ENCODE peak calls at places on chromosomes 1 and 21, in six cellular contexts. One of them, this sample, is unnamed.

GRCh38 chr1:101918277-101918676 is 78.4 kb downstream of the OLFM3 start:
- DNase-seq in endothelial cell: no peak
- DNase-seq in HFFc6: no peak
- DNase-seq in lung: no peak
- DNase-seq in WTC11: no peak
- DNase-seq in MM.1S: no peak
- DNase-seq in this sample: no peak

GRCh38 chr1:23645338-23645737 is 46.3 kb upstream of the RPL11 start:
- DNase-seq in endothelial cell: no peak
- DNase-seq in HFFc6: no peak
- DNase-seq in lung: no peak
- DNase-seq in WTC11: no peak
- DNase-seq in MM.1S: no peak
- DNase-seq in this sample: no peak

GRCh38 chr1:3551290-3551678 is 60.0 kb downstream of the MEGF6 start:
- DNase-seq in endothelial cell: no peak
- DNase-seq in HFFc6: no peak
- DNase-seq in lung: no peak
- DNase-seq in WTC11: no peak
- DNase-seq in MM.1S: no peak
- DNase-seq in this sample: no peak

GRCh38 chr1:87880747-87881133 is 552.1 kb downstream of the LMO4 start:
- DNase-seq in endothelial cell: no peak
- DNase-seq in HFFc6: peak
- DNase-seq in lung: no peak
- DNase-seq in WTC11: no peak
- DNase-seq in MM.1S: no peak
- DNase-seq in this sample: no peak

GRCh38 chr1:10796029-10796944 is at the start of gene CASZ1:
- DNase-seq in endothelial cell: peak
- DNase-seq in HFFc6: peak
- DNase-seq in lung: peak
- DNase-seq in WTC11: peak
- DNase-seq in MM.1S: no peak
- DNase-seq in this sample: peak

GRCh38 chr1:44326066-44326701 is 28.9 kb downstream of the ERI3 start:
- DNase-seq in endothelial cell: no peak
- DNase-seq in HFFc6: no peak
- DNase-seq in lung: no peak
- DNase-seq in WTC11: no peak
- DNase-seq in MM.1S: no peak
- DNase-seq in this sample: no peak

GRCh38 chr1:245026252-245026651 is 128.5 kb upstream of the KIF26B start:
- DNase-seq in endothelial cell: no peak
- DNase-seq in HFFc6: no peak
- DNase-seq in lung: no peak
- DNase-seq in WTC11: no peak
- DNase-seq in MM.1S: no peak
- DNase-seq in this sample: no peak

GRCh38 chr1:70140343-70140742 is 65.0 kb downstream of the LRRC40 start:
- DNase-seq in endothelial cell: no peak
- DNase-seq in HFFc6: peak
- DNase-seq in lung: no peak
- DNase-seq in WTC11: no peak
- DNase-seq in MM.1S: no peak
- DNase-seq in this sample: no peak

GRCh38 chr1:170978371-170978900 is 43.1 kb downstream of the MROH9 start:
- DNase-seq in endothelial cell: no peak
- DNase-seq in HFFc6: no peak
- DNase-seq in lung: no peak
- DNase-seq in WTC11: no peak
- DNase-seq in MM.1S: no peak
- DNase-seq in this sample: no peak

GRCh38 chr1:63794927-63795326 is 21.1 kb downstream of the ROR1 start:
- DNase-seq in endothelial cell: no peak
- DNase-seq in HFFc6: no peak
- DNase-seq in lung: peak
- DNase-seq in WTC11: peak
- DNase-seq in MM.1S: no peak
- DNase-seq in this sample: no peak

GRCh38 chr1:175197536-175197935 is 5.0 kb upstream of the KIAA0040 start:
- DNase-seq in endothelial cell: no peak
- DNase-seq in HFFc6: peak
- DNase-seq in lung: no peak
- DNase-seq in WTC11: no peak
- DNase-seq in MM.1S: no peak
- DNase-seq in this sample: no peak

GRCh38 chr1:84758968-84759491 is 68.8 kb upstream of the SSX2IP start:
- DNase-seq in endothelial cell: no peak
- DNase-seq in HFFc6: peak
- DNase-seq in lung: no peak
- DNase-seq in WTC11: no peak
- DNase-seq in MM.1S: no peak
- DNase-seq in this sample: no peak

GRCh38 chr1:154689063-154689462 is 81.1 kb upstream of the ADAR start:
- DNase-seq in endothelial cell: no peak
- DNase-seq in HFFc6: no peak
- DNase-seq in lung: no peak
- DNase-seq in WTC11: no peak
- DNase-seq in MM.1S: no peak
- DNase-seq in this sample: no peak

GRCh38 chr1:207487636-207488035 is 8.3 kb upstream of the CR1 start:
- DNase-seq in endothelial cell: no peak
- DNase-seq in HFFc6: no peak
- DNase-seq in lung: no peak
- DNase-seq in WTC11: no peak
- DNase-seq in MM.1S: no peak
- DNase-seq in this sample: no peak

GRCh38 chr1:43716559-43717281 is 9.4 kb downstream of the ST3GAL3 start:
- DNase-seq in endothelial cell: no peak
- DNase-seq in HFFc6: no peak
- DNase-seq in lung: no peak
- DNase-seq in WTC11: no peak
- DNase-seq in MM.1S: no peak
- DNase-seq in this sample: peak

GRCh38 chr1:200173097-200173629 is 145.7 kb downstream of the NR5A2 start:
- DNase-seq in endothelial cell: no peak
- DNase-seq in HFFc6: peak
- DNase-seq in lung: no peak
- DNase-seq in WTC11: no peak
- DNase-seq in MM.1S: no peak
- DNase-seq in this sample: no peak

GRCh38 chr1:70790232-70790923 is 257.2 kb downstream of the PTGER3 start:
- DNase-seq in endothelial cell: no peak
- DNase-seq in HFFc6: no peak
- DNase-seq in lung: no peak
- DNase-seq in WTC11: no peak
- DNase-seq in MM.1S: no peak
- DNase-seq in this sample: no peak

GRCh38 chr1:229557913-229558414 is 543 bp downstream of the ABCB10 start:
- DNase-seq in endothelial cell: peak
- DNase-seq in HFFc6: peak
- DNase-seq in lung: peak
- DNase-seq in WTC11: peak
- DNase-seq in MM.1S: peak
- DNase-seq in this sample: no peak

GRCh38 chr1:43144228-43144627 is 27.9 kb downstream of the EBNA1BP2 start:
- DNase-seq in endothelial cell: no peak
- DNase-seq in HFFc6: no peak
- DNase-seq in lung: no peak
- DNase-seq in WTC11: no peak
- DNase-seq in MM.1S: no peak
- DNase-seq in this sample: no peak

GRCh38 chr1:112576240-112576639 is 42.7 kb downstream of the ST7L start:
- DNase-seq in endothelial cell: no peak
- DNase-seq in HFFc6: no peak
- DNase-seq in lung: no peak
- DNase-seq in WTC11: no peak
- DNase-seq in MM.1S: no peak
- DNase-seq in this sample: no peak

GRCh38 chr1:247291161-247291560 is 35.3 kb downstream of the VN1R5 start:
- DNase-seq in endothelial cell: no peak
- DNase-seq in HFFc6: no peak
- DNase-seq in lung: no peak
- DNase-seq in WTC11: no peak
- DNase-seq in MM.1S: no peak
- DNase-seq in this sample: no peak

GRCh38 chr1:8032351-8032750 is 6.2 kb upstream of the ERRFI1 start:
- DNase-seq in endothelial cell: no peak
- DNase-seq in HFFc6: no peak
- DNase-seq in lung: no peak
- DNase-seq in WTC11: no peak
- DNase-seq in MM.1S: no peak
- DNase-seq in this sample: no peak

GRCh38 chr1:46102769-46103476 is 29.5 kb downstream of the PIK3R3 start:
- DNase-seq in endothelial cell: no peak
- DNase-seq in HFFc6: no peak
- DNase-seq in lung: no peak
- DNase-seq in WTC11: no peak
- DNase-seq in MM.1S: no peak
- DNase-seq in this sample: no peak

GRCh38 chr21:41678016-41678935 is 88.6 kb downstream of the RIPK4 start:
- DNase-seq in endothelial cell: no peak
- DNase-seq in HFFc6: no peak
- DNase-seq in lung: peak
- DNase-seq in WTC11: no peak
- DNase-seq in MM.1S: no peak
- DNase-seq in this sample: no peak
- TF ChIP-seq CTCF in endothelial cell: no peak
- TF ChIP-seq CTCF in HFFc6: no peak
- TF ChIP-seq CTCF in lung: no peak
- TF ChIP-seq CTCF in WTC11: no peak
- TF ChIP-seq CTCF in MM.1S: no peak
- TF ChIP-seq CTCF in this sample: no peak

GRCh38 chr21:21001591-21002100 is 3.4 kb downstream of the NCAM2 start:
- DNase-seq in endothelial cell: no peak
- DNase-seq in HFFc6: no peak
- DNase-seq in lung: no peak
- DNase-seq in WTC11: no peak
- DNase-seq in MM.1S: peak
- DNase-seq in this sample: no peak

GRCh38 chr21:21002137-21002536 is 3.9 kb downstream of the NCAM2 start:
- DNase-seq in endothelial cell: no peak
- DNase-seq in HFFc6: no peak
- DNase-seq in lung: no peak
- DNase-seq in WTC11: no peak
- DNase-seq in MM.1S: peak
- DNase-seq in this sample: no peak

GRCh38 chr21:21000576-21001175 is 2.5 kb downstream of the NCAM2 start:
- DNase-seq in endothelial cell: no peak
- DNase-seq in HFFc6: no peak
- DNase-seq in lung: no peak
- DNase-seq in WTC11: no peak
- DNase-seq in MM.1S: no peak
- DNase-seq in this sample: no peak

GRCh38 chr21:21007606-21008005 is 9.4 kb downstream of the NCAM2 start:
- DNase-seq in endothelial cell: no peak
- DNase-seq in HFFc6: peak
- DNase-seq in lung: no peak
- DNase-seq in WTC11: no peak
- DNase-seq in MM.1S: no peak
- DNase-seq in this sample: no peak

DNA sequence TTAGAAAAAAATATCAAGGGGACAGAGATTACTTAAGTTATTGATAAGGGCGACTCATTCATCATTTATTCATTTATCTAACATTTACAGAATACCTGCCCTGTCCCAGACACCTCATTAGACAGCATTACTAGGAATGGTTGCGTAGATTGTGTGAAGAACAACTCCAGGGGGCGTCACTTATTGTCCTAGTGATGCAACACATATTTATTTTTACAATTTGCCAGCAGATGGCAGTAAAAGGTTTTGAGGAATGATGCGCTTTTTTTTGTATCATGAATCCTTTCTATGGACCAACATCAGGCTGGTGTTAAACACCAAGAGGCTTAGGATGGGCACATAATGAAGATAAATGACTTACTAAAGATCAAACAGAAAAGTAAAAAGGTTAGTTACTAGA is 5.5 kb downstream of the NCAM2 start:
- DNase-seq in endothelial cell: peak
- DNase-seq in HFFc6: peak
- DNase-seq in lung: no peak
- DNase-seq in WTC11: peak
- DNase-seq in MM.1S: peak
- DNase-seq in this sample: no peak
- TF ChIP-seq CTCF in endothelial cell: peak
- TF ChIP-seq CTCF in HFFc6: peak
- TF ChIP-seq CTCF in lung: no peak
- TF ChIP-seq CTCF in WTC11: peak
- TF ChIP-seq CTCF in MM.1S: peak
- TF ChIP-seq CTCF in this sample: peak

GRCh38 chr1:30371888-30372791 is 351.2 kb downstream of the MATN1 start:
- DNase-seq in endothelial cell: no peak
- DNase-seq in HFFc6: no peak
- DNase-seq in lung: peak
- DNase-seq in WTC11: no peak
- DNase-seq in MM.1S: no peak
- DNase-seq in this sample: no peak
- TF ChIP-seq CTCF in endothelial cell: no peak
- TF ChIP-seq CTCF in HFFc6: no peak
- TF ChIP-seq CTCF in lung: no peak
- TF ChIP-seq CTCF in WTC11: no peak
- TF ChIP-seq CTCF in MM.1S: no peak
- TF ChIP-seq CTCF in this sample: no peak

DNA sequence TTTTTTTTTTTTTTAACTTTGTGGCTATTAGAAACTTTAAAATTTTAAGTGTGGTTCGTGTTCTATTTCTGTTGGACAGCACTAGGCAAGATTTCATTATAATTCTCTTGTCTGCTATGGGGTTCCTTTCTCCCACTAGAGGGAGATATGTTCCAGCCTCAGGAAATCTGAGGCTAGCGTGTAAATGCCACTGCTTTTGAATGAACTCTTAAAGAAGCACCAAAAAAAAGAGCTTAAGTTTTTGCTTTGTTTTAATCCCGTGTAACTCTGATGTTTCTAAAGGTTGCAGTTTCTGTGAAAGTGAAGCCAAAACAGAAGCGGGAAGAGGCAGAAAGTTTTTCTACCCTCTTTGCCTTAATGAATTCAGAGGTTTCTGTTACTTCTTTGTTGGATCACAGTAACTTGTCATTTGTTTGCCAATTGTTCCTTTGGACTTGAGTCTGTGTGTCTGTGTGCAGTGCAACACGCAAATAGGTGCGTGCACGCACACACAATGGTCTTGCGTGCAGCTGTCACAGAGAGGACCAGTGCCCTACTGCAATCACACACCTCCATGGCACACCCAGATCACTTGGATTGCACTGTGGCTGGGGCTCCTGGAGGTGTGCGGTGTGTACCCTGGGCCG is 32.3 kb downstream of the HHAT start:
- DNase-seq in endothelial cell: no peak
- DNase-seq in HFFc6: peak
- DNase-seq in lung: no peak
- DNase-seq in WTC11: no peak
- DNase-seq in MM.1S: peak
- DNase-seq in this sample: no peak
- TF ChIP-seq CTCF in endothelial cell: peak
- TF ChIP-seq CTCF in HFFc6: peak
- TF ChIP-seq CTCF in lung: peak
- TF ChIP-seq CTCF in WTC11: no peak
- TF ChIP-seq CTCF in MM.1S: peak
- TF ChIP-seq CTCF in this sample: peak